ENCODE peak calls at places on chromosomes 16 and 17, in four cellular contexts. W, Z, Y and J are unnamed samples.

GRCh38 chr17:40819528-40820125 is 2.8 kb downstream of the KRT10 start:
- DNase-seq in W (no peak), Z (no peak), Y (no peak), J (no peak)

GRCh38 chr16:67964477-67965131 is 3.8 kb downstream of the SLC12A4 start:
- DNase-seq in W (no peak), Z (no peak), Y (no peak), J (no peak)

GRCh38 chr17:64442550-64442971 is 6.4 kb upstream of the MILR1 start:
- DNase-seq in Z (no peak), Y (no peak), W (no peak), J (no peak)

GRCh38 chr16:12356622-12357365 is 380.3 kb downstream of the SNX29 start:
- DNase-seq in Y (no peak), W (no peak), Z (no peak), J (no peak)

GRCh38 chr17:16150251-16150859 is 65.0 kb downstream of the NCOR1 start:
- DNase-seq in W (no peak), Y (no peak), Z (no peak), J (no peak)

GRCh38 chr17:18141210-18141803 is 32.8 kb downstream of the MYO15A start:
- DNase-seq in Y (peak), Z (peak), W (no peak), J (no peak)

GRCh38 chr17:70278846-70279465 is 109.6 kb downstream of the KCNJ2 start:
- DNase-seq in Z (no peak), W (no peak), Y (no peak), J (no peak)

GRCh38 chr17:31522284-31522931 is 130.9 kb downstream of the RAB11FIP4 start:
- DNase-seq in W (no peak), Y (no peak), Z (no peak), J (peak)

GRCh38 chr16:22313141-22313781 is 16.1 kb downstream of the POLR3E start:
- DNase-seq in Z (no peak), W (no peak), Y (no peak), J (no peak)

GRCh38 chr16:85126383-85126730 is 14.1 kb upstream of the CIBAR2 start:
- DNase-seq in Z (no peak), W (no peak), Y (no peak), J (no peak)

GRCh38 chr16:86768999-86769398 is 190.7 kb downstream of the FOXL1 start:
- DNase-seq in W (no peak), Y (no peak), Z (no peak), J (no peak)

GRCh38 chr17:74757502-74757901 is 9.1 kb downstream of the NHERF1 start:
- DNase-seq in W (no peak), Z (no peak), Y (no peak), J (no peak)

GRCh38 chr17:35745749-35746320 is 7.2 kb downstream of the GAS2L2 start:
- DNase-seq in Y (no peak), W (no peak), Z (no peak), J (no peak)

GRCh38 chr16:86512860-86513470 is 2.6 kb downstream of the FOXF1 start:
- DNase-seq in Y (no peak), W (no peak), Z (no peak), J (peak)

GRCh38 chr17:6061290-6061689 is 8.9 kb upstream of the WSCD1 start:
- DNase-seq in W (no peak), Y (no peak), Z (peak), J (no peak)

GRCh38 chr17:75523647-75524046 is 1.9 kb upstream of the LLGL2 start:
- DNase-seq in Z (no peak), W (no peak), Y (no peak), J (no peak)

GRCh38 chr16:12497558-12497957 is 306.1 kb downstream of the CPPED1 start:
- DNase-seq in W (no peak), Z (no peak), Y (no peak), J (no peak)